ENCODE peak calls at places on chromosomes 16 and 17, in nine cellular contexts. D is Calu3, I is AG09319, Z is fibroblast of the aortic adventitia, J is BE2C, Q is IMR-90, Y is heart left ventricle, N is left ventricle myocardium inferior, W is brain microvascular endothelial cell. G is an unnamed sample.

GRCh38 chr17:79841369-79842135 is 2.3 kb upstream of the CBX4 start:
- DNase-seq in Z (no peak), J (no peak), I (no peak), Q (no peak), D (no peak), Y (no peak), N (no peak), W (no peak), G (no peak)

GRCh38 chr17:81349397-81350319 is 45.6 kb upstream of the BAHCC1 start:
- DNase-seq in Z (peak), J (peak), N (no peak), D (no peak), I (no peak), W (no peak), Y (no peak), Q (no peak), G (no peak)

GRCh38 chr16:3879258-3879886 is 1.1 kb downstream of the CREBBP start:
- DNase-seq in D (peak), Q (no peak), Y (peak), Z (no peak), I (no peak), J (peak), N (peak), W (no peak), G (no peak)

GRCh38 chr17:3894927-3895343 is 2.1 kb upstream of the CAMKK1 start:
- DNase-seq in Y (peak), D (no peak), J (no peak), Z (peak), I (no peak), Q (peak), N (no peak), W (no peak), G (no peak)

GRCh38 chr17:6461792-6462524 is 17.7 kb downstream of the PIMREG start:
- DNase-seq in D (no peak), Y (no peak), Q (no peak), W (no peak), J (no peak), Z (no peak), N (no peak), I (no peak), G (no peak)

GRCh38 chr16:72092832-72093447 is 480 bp downstream of the TXNL4B start:
- DNase-seq in I (peak), N (no peak), Y (no peak), J (no peak), Q (peak), W (peak), Z (peak), D (peak), G (no peak)

GRCh38 chr17:61450641-61451537 is 1.3 kb upstream of the TBX4 start:
- DNase-seq in Z (no peak), D (no peak), N (no peak), I (no peak), W (no peak), Y (no peak), Q (no peak), J (no peak), G (no peak)

GRCh38 chr16:19899605-19899955 is 14.9 kb upstream of the GPRC5B start:
- DNase-seq in J (no peak), D (no peak), Q (no peak), I (no peak), Y (no peak), N (no peak), Z (no peak), W (no peak), G (no peak)

GRCh38 chr16:24511801-24512200 is 27.6 kb upstream of the RBBP6 start:
- DNase-seq in Y (no peak), Q (no peak), Z (no peak), W (no peak), D (no peak), I (no peak), J (no peak), N (no peak), G (no peak)

GRCh38 chr16:27314986-27315332 is 1.2 kb downstream of the IL4R start:
- DNase-seq in I (no peak), N (no peak), Z (no peak), Q (no peak), Y (no peak), J (no peak), D (no peak), W (no peak), G (no peak)

GRCh38 chr17:16398270-16399267 is 16.8 kb upstream of the TRPV2 start:
- DNase-seq in I (no peak), Z (no peak), Q (no peak), Y (no peak), J (peak), D (no peak), W (no peak), N (no peak), G (no peak)

GRCh38 chr17:35875439-35876139 is 4.6 kb downstream of the CCL5 start:
- DNase-seq in I (no peak), W (no peak), J (no peak), D (no peak), Z (no peak), Q (no peak), Y (no peak), N (no peak), G (no peak)

GRCh38 chr16:80976946-80977345 is 29.7 kb downstream of the CMC2 start:
- DNase-seq in I (no peak), W (no peak), Y (no peak), N (no peak), Z (no peak), Q (peak), J (no peak), D (no peak), G (no peak)

GRCh38 chr17:17559164-17559563 is 32.3 kb downstream of the PEMT start:
- DNase-seq in Q (no peak), N (no peak), J (no peak), Z (no peak), Y (no peak), W (no peak), D (no peak), I (no peak), G (no peak)

GRCh38 chr16:22424161-22424937 is 49.9 kb upstream of the CDR2 start:
- DNase-seq in N (no peak), Y (no peak), Z (peak), W (no peak), Q (no peak), I (peak), D (no peak), J (no peak), G (no peak)

GRCh38 chr17:31535581-31535981 is 144.1 kb downstream of the RAB11FIP4 start:
- DNase-seq in D (no peak), W (no peak), Z (no peak), J (no peak), Q (no peak), Y (no peak), I (no peak), N (no peak), G (no peak)

GRCh38 chr17:78746263-78746948 is 35.7 kb downstream of the CYTH1 start:
- DNase-seq in Q (no peak), W (no peak), J (no peak), D (no peak), Z (no peak), N (no peak), I (no peak), Y (no peak), G (no peak)

DNA sequence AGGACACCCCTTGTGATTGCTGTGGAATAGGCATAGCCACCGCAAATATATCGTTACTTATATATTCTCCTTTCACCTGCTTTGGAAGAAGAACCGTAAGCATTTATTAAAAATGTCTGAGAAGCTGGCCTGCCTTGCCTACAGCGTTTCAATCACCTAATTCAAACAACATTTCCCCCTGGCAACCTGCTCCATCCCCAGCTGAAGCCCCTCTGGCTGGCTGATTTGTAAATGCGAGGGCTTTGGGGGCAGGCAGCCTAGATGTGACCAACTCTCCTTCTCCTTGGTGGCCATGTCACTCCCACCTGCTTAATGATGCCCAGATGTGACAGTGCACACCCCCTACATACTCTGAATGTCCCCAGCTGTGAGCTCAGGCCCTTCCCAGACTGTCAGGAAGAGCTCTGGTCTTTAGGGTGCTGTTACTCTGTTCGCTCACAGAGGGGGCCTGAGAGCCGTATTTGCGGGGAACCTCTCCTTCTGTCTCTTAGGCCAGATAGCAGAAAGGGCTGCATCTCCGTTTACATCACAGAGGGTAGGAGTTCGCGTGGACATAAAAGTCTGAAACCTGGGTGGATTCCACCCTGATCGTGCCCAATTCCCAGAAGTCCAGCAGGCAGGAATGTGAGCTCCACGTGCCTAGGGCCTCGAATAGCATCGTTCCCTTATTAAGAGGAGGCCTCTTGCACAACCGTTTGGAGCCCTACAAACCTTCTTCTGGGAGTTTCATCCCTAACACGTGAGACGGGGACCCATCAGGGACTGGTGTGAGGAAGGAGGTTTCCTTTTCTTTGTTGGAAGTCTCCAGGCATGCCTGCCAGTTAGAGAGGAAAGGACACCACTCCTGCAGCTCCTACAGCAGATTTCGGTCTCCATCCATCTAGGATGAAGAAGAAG is 2.4 kb upstream of the SDK2 start:
- DNase-seq in Q (no peak), Y (no peak), J (peak), W (no peak), N (no peak), I (no peak), Z (no peak), D (peak), G (no peak)
- TF ChIP-seq CTCF in Q (no peak), Y (no peak), J (peak), W (peak), N (no peak), I (no peak), Z (no peak), D (no peak), G (no peak)

GRCh38 chr17:2189231-2189630 is 114.4 kb downstream of the SMG6 start:
- DNase-seq in J (no peak), Z (peak), I (no peak), W (no peak), Q (no peak), N (no peak), Y (no peak), D (no peak), G (no peak)

GRCh38 chr17:2191227-2191626 is 112.4 kb downstream of the SMG6 start:
- DNase-seq in Z (no peak), D (no peak), N (no peak), W (no peak), Q (no peak), I (no peak), Y (no peak), J (no peak), G (no peak)

GRCh38 chr17:2190014-2190413 is 113.6 kb downstream of the SMG6 start:
- DNase-seq in N (no peak), D (no peak), Y (peak), Z (peak), I (no peak), Q (no peak), J (no peak), W (no peak), G (no peak)

GRCh38 chr17:2192367-2193028 is 111.1 kb downstream of the SMG6 start:
- DNase-seq in W (peak), I (peak), Z (peak), J (peak), Q (peak), N (no peak), Y (no peak), D (peak), G (no peak)

DNA sequence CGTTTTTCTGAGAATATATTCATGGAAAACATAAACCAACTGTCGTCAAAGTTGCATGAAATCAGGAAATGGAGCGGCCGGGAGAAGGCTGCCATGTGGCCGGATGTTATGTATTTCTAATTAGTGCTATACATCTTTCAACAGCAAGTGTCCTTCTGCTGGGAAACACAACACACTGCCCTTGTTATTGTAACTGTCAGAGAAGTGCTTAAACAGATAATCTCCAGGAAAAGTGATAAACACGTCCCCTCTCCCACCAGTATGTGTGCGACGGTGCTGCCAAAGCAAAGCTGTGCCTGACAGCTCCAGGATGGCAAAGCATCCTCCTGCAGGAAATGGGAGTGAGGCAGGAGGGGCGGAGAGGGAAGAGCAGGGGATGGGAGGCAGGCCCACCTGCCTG is 111.8 kb downstream of the SMG6 start:
- DNase-seq in J (no peak), Q (no peak), D (no peak), N (no peak), Z (no peak), W (no peak), Y (no peak), I (no peak), G (no peak)
- TF ChIP-seq CTCF in J (no peak), Q (no peak), D (no peak), N (no peak), Z (no peak), W (no peak), Y (no peak), I (no peak), G (no peak)

GRCh38 chr16:48919791-48920190 is 309.8 kb upstream of the N4BP1 start:
- DNase-seq in Y (no peak), J (no peak), W (no peak), I (no peak), Z (no peak), N (no peak), Q (no peak), D (no peak), G (no peak)
- TF ChIP-seq CTCF in Y (no peak), J (no peak), W (no peak), I (no peak), Z (no peak), N (no peak), Q (no peak), D (no peak), G (no peak)

GRCh38 chr16:58338205-58338604 is 43.4 kb upstream of the PRSS54 start:
- DNase-seq in Z (no peak), Q (no peak), J (no peak), N (no peak), Y (no peak), W (no peak), I (no peak), D (no peak), G (no peak)

GRCh38 chr16:58336332-58337089 is 41.7 kb upstream of the PRSS54 start:
- DNase-seq in J (peak), W (peak), D (peak), Y (peak), Q (peak), I (peak), N (peak), Z (peak), G (peak)

GRCh38 chr16:58333937-58334336 is 39.1 kb upstream of the PRSS54 start:
- DNase-seq in Z (no peak), W (no peak), Q (no peak), I (no peak), N (no peak), D (no peak), J (no peak), Y (no peak), G (no peak)

GRCh38 chr16:58337090-58337444 is 42.2 kb upstream of the PRSS54 start:
- DNase-seq in W (no peak), J (no peak), D (no peak), N (no peak), Q (no peak), Y (no peak), I (no peak), Z (no peak), G (no peak)

GRCh38 chr16:58339452-58339938 is 44.7 kb upstream of the PRSS54 start:
- DNase-seq in D (peak), Y (peak), N (no peak), Z (peak), W (no peak), I (no peak), J (peak), Q (no peak), G (no peak)
- TF ChIP-seq CTCF in D (no peak), Y (peak), N (peak), Z (peak), W (peak), I (peak), J (peak), Q (peak), G (peak)

GRCh38 chr17:8621585-8621984 is 8.9 kb downstream of the MYH10 start:
- DNase-seq in W (peak), Y (no peak), D (no peak), I (no peak), N (no peak), J (no peak), Q (peak), Z (peak), G (no peak)
- TF ChIP-seq CTCF in W (no peak), Y (no peak), D (no peak), I (no peak), N (no peak), J (no peak), Q (no peak), Z (no peak), G (no peak)

GRCh38 chr16:85238233-85238647 is 126.0 kb upstream of the CIBAR2 start:
- DNase-seq in I (peak), J (peak), D (no peak), Q (peak), W (peak), Y (peak), Z (peak), N (peak), G (no peak)
- TF ChIP-seq CTCF in I (peak), J (no peak), D (no peak), Q (peak), W (peak), Y (no peak), Z (peak), N (no peak), G (peak)